ENCODE peak calls at places on chromosomes 6 and 20, in five cellular contexts. G is stimulated activated naive B cell treated with anti-CD40 and anti-IgM and Interleukin-4, amounts not matched to agents 10 μg/mL and 1 μg/mL and 100 μg/mL, for 72 hours; Z is GM12878; C is SK-N-SH treated with all-trans-retinoic acid at 6 μM for 48 hours; P is activated CD8-positive, alpha-beta memory T cell treated with anti-CD3 and anti-CD28 coated beads, Interleukin-2, amount 10 ng/mL, durations not matched to agents 7 days and 5 days. N is an unnamed sample.
A peak's percentile ranks its signal among the peaks of the same experiment; 100 is the strongest.

GRCh38 chr6:112282217-112282616 is 27.9 kb upstream of the LAMA4 start:
- ATAC-seq in G (no peak), Z (no peak), C (peak; percentile 99), P (no peak), N (no peak)

GRCh38 chr6:41693866-41694265 is 41.5 kb downstream of the TFEB start:
- ATAC-seq in G (no peak), Z (no peak), C (no peak), P (no peak), N (no peak)

GRCh38 chr6:39923394-39923793 is 10.9 kb downstream of the MOCS1 start:
- ATAC-seq in G (no peak), Z (no peak), C (peak; percentile 65), P (no peak), N (no peak)

GRCh38 chr6:41201784-41202181 is 834 bp upstream of the TREML2 start:
- ATAC-seq in G (peak; percentile 26), Z (no peak), C (no peak), P (no peak), N (no peak)

GRCh38 chr6:83474309-83474708 is 38.0 kb upstream of the PRSS35 start:
- ATAC-seq in G (no peak), Z (no peak), C (no peak), P (no peak), N (no peak)

GRCh38 chr20:49280463-49281058 is 2.7 kb upstream of the ZNFX1 start:
- ATAC-seq in G (no peak), Z (no peak), C (no peak), P (no peak), N (no peak)

GRCh38 chr20:41540916-41541315 is 77.3 kb downstream of the CHD6 start:
- ATAC-seq in G (no peak), Z (no peak), C (peak; percentile 54), P (no peak), N (no peak)

GRCh38 chr20:20759132-20759531 is 46.7 kb upstream of the RALGAPA2 start:
- ATAC-seq in G (no peak), Z (no peak), C (no peak), P (no peak), N (no peak)

GRCh38 chr20:57074386-57074785 is 192.1 kb downstream of the BMP7 start:
- ATAC-seq in G (no peak), Z (no peak), C (no peak), P (no peak), N (no peak)

N was measured in activated T-helper 17 cell treated with anti-CD3 and anti-CD28 coated beads, Interleukin-2, amount 50 U/mL, for 72 hours.